ENCODE peak calls at places on chromosomes 1 and 21, in eight cellular contexts. Y is heart left ventricle, A is adrenal gland, B is MM.1S, G is psoas muscle, I is kidney epithelial cell, R is stomach, N is endodermal cell. S is an unnamed sample.

GRCh38 chr1:243269461-243269801 is 13.6 kb downstream of the SDCCAG8 start:
- DNase-seq in R (no peak), Y (no peak), B (no peak), A (no peak), G (no peak), I (no peak), N (no peak), S (no peak)

GRCh38 chr1:180137767-180138166 is 16.9 kb upstream of the QSOX1 start:
- DNase-seq in Y (no peak), A (no peak), I (no peak), G (no peak), N (no peak), R (no peak), B (no peak), S (peak)

GRCh38 chr1:202810615-202811295 is at the start of gene PCAT6:
- DNase-seq in G (peak), Y (peak), A (peak), B (peak), N (peak), I (peak), R (peak), S (peak)

GRCh38 chr21:39000496-39000895 is 182.8 kb downstream of the PSMG1 start:
- DNase-seq in A (peak), Y (peak), R (no peak), N (peak), I (no peak), G (no peak), B (no peak), S (no peak)

GRCh38 chr21:33368124-33368523 is 35.1 kb upstream of the IFNGR2 start:
- DNase-seq in Y (no peak), N (no peak), B (no peak), R (no peak), A (no peak), I (no peak), G (no peak), S (no peak)

GRCh38 chr1:193614275-193614674 is 427.9 kb upstream of the B3GALT2 start:
- DNase-seq in R (no peak), I (no peak), N (no peak), B (no peak), Y (no peak), G (no peak), A (no peak), S (no peak)

GRCh38 chr21:45854702-45855247 is 126.8 kb upstream of the COL6A1 start:
- DNase-seq in A (no peak), Y (no peak), G (no peak), N (peak), R (peak), I (no peak), B (no peak), S (no peak)

GRCh38 chr1:212287261-212287895 is 2.2 kb downstream of the PPP2R5A start:
- DNase-seq in R (no peak), B (no peak), G (no peak), Y (no peak), N (no peak), I (no peak), A (no peak), S (no peak)

GRCh38 chr1:44029260-44029910 is 1.9 kb downstream of the SLC6A9 start:
- DNase-seq in N (no peak), Y (no peak), B (no peak), A (no peak), G (no peak), R (no peak), I (no peak), S (no peak)

GRCh38 chr1:113617438-113618141 is 141.7 kb downstream of the PHTF1 start:
- DNase-seq in R (no peak), B (no peak), I (peak), A (no peak), G (no peak), Y (no peak), N (no peak), S (no peak)

GRCh38 chr1:3676581-3677410 is 24.5 kb downstream of the TP73 start:
- DNase-seq in R (no peak), I (no peak), A (no peak), G (no peak), B (no peak), Y (no peak), N (no peak), S (no peak)

GRCh38 chr1:15816674-15817073 is 9.2 kb upstream of the UQCRHL start:
- DNase-seq in A (no peak), R (no peak), B (no peak), N (no peak), Y (no peak), G (no peak), I (no peak), S (no peak)

GRCh38 chr1:42815938-42816599 is 853 bp upstream of the ERMAP start:
- DNase-seq in G (no peak), I (no peak), R (no peak), Y (no peak), N (no peak), A (peak), B (peak), S (no peak)

GRCh38 chr21:31521515-31521914 is 138.0 kb upstream of the SOD1 start:
- DNase-seq in N (no peak), A (no peak), Y (no peak), I (no peak), G (no peak), B (no peak), R (no peak), S (no peak)

GRCh38 chr1:18950415-18951026 is 6.0 kb downstream of the IFFO2 start:
- DNase-seq in A (peak), B (no peak), R (no peak), I (no peak), Y (peak), N (no peak), G (peak), S (no peak)

GRCh38 chr1:204929487-204930185 is 59.0 kb downstream of the NFASC start:
- DNase-seq in B (no peak), R (no peak), N (peak), G (no peak), I (no peak), Y (no peak), A (no peak), S (no peak)

GRCh38 chr21:46570119-46570518 is 34.8 kb downstream of the S100B start:
- DNase-seq in A (no peak), G (no peak), N (no peak), I (no peak), B (no peak), R (no peak), Y (no peak), S (no peak)

GRCh38 chr1:151790071-151790939 is at the start of gene TDRKH:
- DNase-seq in Y (peak), A (peak), I (peak), B (peak), N (peak), R (peak), G (peak), S (peak)

GRCh38 chr1:244012232-244012631 is 38.9 kb upstream of the ZBTB18 start:
- DNase-seq in N (peak), G (no peak), I (peak), B (no peak), R (no peak), Y (no peak), A (peak), S (peak)

GRCh38 chr1:99385852-99386251 is 121.6 kb downstream of the PLPPR4 start:
- DNase-seq in N (no peak), I (no peak), B (no peak), G (no peak), Y (no peak), A (no peak), R (no peak), S (no peak)

GRCh38 chr1:20470174-20470573 is 15.8 kb downstream of the CAMK2N1 start:
- DNase-seq in I (no peak), R (no peak), G (no peak), Y (peak), A (no peak), N (no peak), B (no peak), S (no peak)

GRCh38 chr1:3393024-3393986 is 61.2 kb upstream of the ARHGEF16 start:
- DNase-seq in G (no peak), R (peak), N (peak), I (no peak), A (peak), B (no peak), Y (peak), S (no peak)

GRCh38 chr21:44615881-44616590 is 4.2 kb downstream of the KRTAP10-8 start:
- DNase-seq in G (peak), A (no peak), Y (no peak), N (no peak), I (no peak), R (no peak), B (no peak), S (no peak)

GRCh38 chr21:18840239-18840638 is 436.7 kb upstream of the TMPRSS15 start:
- DNase-seq in A (no peak), Y (no peak), B (peak), R (no peak), G (no peak), I (no peak), N (peak), S (peak)

GRCh38 chr21:37458669-37459276 is 92.2 kb downstream of the DYRK1A start:
- DNase-seq in I (no peak), N (no peak), A (no peak), B (no peak), R (no peak), G (no peak), Y (no peak), S (no peak)

GRCh38 chr1:150259758-150260669 is 2.4 kb downstream of the CA14 start:
- DNase-seq in I (no peak), G (no peak), A (peak), R (peak), N (peak), Y (no peak), B (no peak), S (peak)

GRCh38 chr21:35051287-35051818 is 2.3 kb upstream of the RUNX1 start:
- DNase-seq in G (peak), R (peak), Y (peak), N (peak), A (peak), B (peak), I (no peak), S (peak)

GRCh38 chr21:35084869-35085268 is 35.8 kb upstream of the RUNX1 start:
- DNase-seq in N (no peak), R (no peak), Y (no peak), A (no peak), G (no peak), B (no peak), I (peak), S (no peak)

GRCh38 chr1:21670956-21671902 is 2.1 kb upstream of the RAP1GAP start:
- DNase-seq in B (no peak), N (no peak), R (no peak), A (peak), I (no peak), Y (no peak), G (no peak), S (no peak)

GRCh38 chr1:229624521-229624905 is 1.4 kb downstream of the TAF5L start:
- DNase-seq in Y (no peak), N (no peak), B (no peak), R (no peak), A (no peak), I (no peak), G (no peak), S (no peak)

GRCh38 chr1:229623838-229624237 is 2.1 kb downstream of the TAF5L start:
- DNase-seq in Y (no peak), N (peak), R (no peak), I (no peak), A (no peak), B (no peak), G (no peak), S (no peak)

GRCh38 chr1:229624906-229625871 is 733 bp downstream of the TAF5L start:
- DNase-seq in G (peak), I (no peak), N (peak), Y (peak), A (peak), R (peak), B (peak), S (peak)

GRCh38 chr1:229627003-229627402 is 956 bp downstream of the URB2 start:
- DNase-seq in R (no peak), B (no peak), G (no peak), I (no peak), A (no peak), N (no peak), Y (no peak), S (no peak)

GRCh38 chr1:229625893-229626831 is at the start of the genes TAF5L and URB2:
- DNase-seq in I (peak), B (peak), A (peak), Y (peak), R (peak), G (peak), N (peak), S (peak)
- TF ChIP-seq CTCF in I (no peak), B (no peak), A (no peak), Y (no peak), R (no peak), G (no peak), N (peak), S (no peak)

GRCh38 chr1:12594490-12594889 is 23.5 kb downstream of the DHRS3 start:
- DNase-seq in B (no peak), I (no peak), Y (no peak), A (no peak), G (peak), R (no peak), N (no peak), S (no peak)
- H3K4me3 ChIP-seq in B (no peak), I (peak), Y (no peak), A (no peak), G (peak), R (no peak), N (peak), S (no peak)

GRCh38 chr1:198833706-198834497 is 195.1 kb downstream of the PTPRC start:
- DNase-seq in G (no peak), R (no peak), I (no peak), B (no peak), N (no peak), Y (no peak), A (no peak), S (no peak)

GRCh38 chr1:198825254-198825653 is 186.4 kb downstream of the PTPRC start:
- DNase-seq in Y (no peak), B (no peak), A (no peak), G (no peak), N (no peak), I (no peak), R (no peak), S (no peak)

GRCh38 chr1:198830397-198830796 is 191.6 kb downstream of the PTPRC start:
- DNase-seq in R (no peak), B (no peak), A (no peak), I (peak), G (no peak), Y (no peak), N (peak), S (no peak)

GRCh38 chr1:198829356-198829755 is 190.5 kb downstream of the PTPRC start:
- DNase-seq in G (no peak), Y (no peak), I (no peak), B (no peak), A (no peak), R (no peak), N (no peak), S (no peak)

DNA sequence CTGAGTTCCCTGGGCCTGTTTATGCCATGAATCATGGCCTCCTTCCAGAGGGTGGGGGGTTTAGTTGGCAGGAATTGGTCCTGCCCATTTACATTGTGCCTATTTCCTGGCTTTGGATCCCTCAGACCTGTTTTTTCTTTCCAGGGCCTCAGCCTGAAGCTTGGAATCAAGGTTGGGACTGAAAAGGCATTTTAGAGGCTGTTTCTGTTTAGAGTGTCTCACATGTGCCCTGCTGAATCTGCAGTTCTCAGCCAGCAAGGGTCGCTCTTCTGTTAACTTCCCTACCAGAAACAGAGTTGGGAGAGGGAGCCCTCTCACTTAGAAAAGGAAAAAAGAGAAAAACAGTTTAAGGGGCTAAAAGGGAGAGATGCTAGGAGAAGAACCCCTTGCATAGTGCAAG is 191.1 kb downstream of the PTPRC start:
- DNase-seq in A (no peak), B (no peak), G (no peak), R (no peak), Y (no peak), I (no peak), N (peak), S (no peak)
- TF ChIP-seq CTCF in A (peak), B (no peak), G (no peak), R (no peak), Y (no peak), I (peak), N (peak), S (peak)

GRCh38 chr1:157073944-157074685 is 25.5 kb downstream of the ETV3L start:
- DNase-seq in R (peak), Y (peak), N (peak), B (peak), I (peak), A (peak), G (peak), S (peak)
- H3K4me3 ChIP-seq in R (peak), Y (peak), N (no peak), B (no peak), I (no peak), A (peak), G (peak), S (no peak)

DNA sequence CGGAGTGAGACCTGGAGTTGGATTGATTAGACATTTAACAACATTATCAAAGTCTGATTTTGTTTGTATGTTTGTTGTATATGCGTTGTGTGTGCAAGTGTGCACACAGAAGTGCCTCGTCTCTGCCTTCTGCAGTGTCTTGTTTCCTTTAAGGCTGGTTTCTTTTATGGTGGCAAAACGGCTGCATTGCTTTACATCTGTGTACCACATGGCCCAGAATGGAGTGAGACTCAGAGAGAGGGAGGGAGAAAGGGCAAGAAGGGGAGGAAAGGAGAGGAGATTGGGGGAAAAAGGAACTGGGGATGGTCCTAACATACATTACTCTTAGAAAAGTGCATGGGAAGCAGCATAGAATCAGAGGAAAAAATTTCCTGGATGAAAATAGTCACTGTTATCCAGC is 99.7 kb upstream of the WLS start:
- DNase-seq in Y (no peak), I (no peak), N (no peak), G (no peak), A (no peak), R (no peak), B (no peak), S (no peak)
- TF ChIP-seq CTCF in Y (no peak), I (no peak), N (no peak), G (no peak), A (no peak), R (no peak), B (no peak), S (no peak)

DNA sequence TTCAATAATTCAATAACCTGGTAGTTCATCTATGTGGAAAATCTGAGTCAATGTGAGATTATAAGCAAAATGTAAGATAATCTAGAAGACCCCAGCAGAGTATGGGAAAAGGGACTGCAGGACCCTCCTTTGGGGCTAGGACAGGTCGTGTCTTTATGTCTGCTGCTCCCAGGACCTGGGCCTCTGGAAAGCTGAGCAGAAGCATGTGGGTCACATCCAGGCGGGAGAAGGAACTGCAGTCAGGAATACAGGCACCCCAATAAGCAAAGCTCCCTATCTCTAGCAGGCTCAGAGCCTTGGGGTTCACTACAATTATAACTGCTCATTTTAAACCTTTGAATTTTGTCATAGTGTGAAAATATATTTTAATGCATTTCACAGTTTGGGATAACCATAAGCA is 73.9 kb upstream of the MCOLN3 start:
- DNase-seq in N (peak), B (no peak), R (no peak), A (no peak), I (no peak), G (no peak), Y (no peak), S (no peak)
- H3K4me3 ChIP-seq in N (no peak), B (no peak), R (no peak), A (no peak), I (no peak), G (no peak), Y (no peak), S (no peak)

DNA sequence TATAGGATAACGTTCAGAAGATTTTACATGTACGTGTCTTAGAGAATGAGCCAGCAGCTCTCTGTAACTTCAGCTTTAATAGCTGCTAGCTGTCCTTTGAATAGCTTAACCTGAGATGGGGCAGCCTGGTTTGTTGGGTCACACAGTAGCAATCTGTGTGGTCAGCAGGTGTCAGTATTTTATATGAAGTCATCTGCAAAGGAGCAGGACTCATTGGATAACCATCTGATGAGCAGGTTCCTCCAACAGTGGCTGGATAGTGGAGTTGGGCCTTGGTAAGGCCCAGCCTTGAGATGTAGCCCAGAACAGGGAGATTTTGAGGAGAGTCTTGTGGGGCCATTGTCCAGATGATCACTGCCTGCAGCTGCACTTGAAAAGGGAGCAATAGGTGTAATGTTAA is 6.4 kb downstream of the GSTM5 start:
- DNase-seq in Y (no peak), I (no peak), N (peak), B (no peak), A (no peak), R (no peak), G (no peak), S (peak)
- TF ChIP-seq CTCF in Y (peak), I (peak), N (peak), B (no peak), A (no peak), R (no peak), G (no peak), S (peak)

GRCh38 chr1:115837386-115837761 is 3.6 kb downstream of the NHLH2 start:
- DNase-seq in G (no peak), N (no peak), I (no peak), B (no peak), R (no peak), A (no peak), Y (no peak), S (no peak)

GRCh38 chr1:115838805-115839705 is 1.9 kb downstream of the NHLH2 start:
- DNase-seq in I (no peak), A (peak), B (no peak), Y (no peak), R (peak), N (peak), G (peak), S (no peak)

GRCh38 chr1:115837762-115838421 is 3.0 kb downstream of the NHLH2 start:
- DNase-seq in A (no peak), I (no peak), R (no peak), Y (no peak), G (no peak), B (no peak), N (peak), S (no peak)

GRCh38 chr1:115839706-115840095 is 1.2 kb downstream of the NHLH2 start:
- DNase-seq in I (no peak), G (no peak), R (no peak), N (no peak), Y (no peak), B (no peak), A (no peak), S (no peak)

GRCh38 chr1:115838426-115838804 is 2.5 kb downstream of the NHLH2 start:
- DNase-seq in Y (no peak), R (no peak), I (no peak), N (peak), G (no peak), A (no peak), B (no peak), S (no peak)
- H3K4me3 ChIP-seq in Y (peak), R (peak), I (no peak), N (peak), G (peak), A (peak), B (no peak), S (no peak)

GRCh38 chr1:62334434-62334833 is 15.2 kb upstream of the KANK4 start:
- DNase-seq in G (no peak), A (no peak), R (no peak), B (no peak), N (no peak), I (no peak), Y (no peak), S (no peak)
- TF ChIP-seq CTCF in G (no peak), A (no peak), R (no peak), B (no peak), N (peak), I (no peak), Y (peak), S (no peak)

GRCh38 chr1:160115545-160116276 is at the start of gene ATP1A2:
- DNase-seq in I (no peak), Y (peak), A (no peak), B (no peak), R (no peak), N (peak), G (peak), S (no peak)
- H3K4me3 ChIP-seq in I (no peak), Y (peak), A (no peak), B (no peak), R (peak), N (peak), G (peak), S (no peak)